ENCODE peak calls at places on chromosome 9, in six cellular contexts. One of them, this sample, is unnamed.

GRCh38 chr9:115207003-115207837 is 89.3 kb upstream of the TNC start:
- DNase-seq in AG04450: no peak
- DNase-seq in T47D: no peak
- DNase-seq in RPMI7951: peak; percentile 86
- DNase-seq in AG08395: peak; percentile 31
- DNase-seq in posterior vena cava: no peak
- DNase-seq in this sample: no peak

GRCh38 chr9:36855443-36856315 is 178.4 kb downstream of the PAX5 start:
- DNase-seq in AG04450: no peak
- DNase-seq in T47D: peak; percentile 26
- DNase-seq in RPMI7951: peak; percentile 33
- DNase-seq in AG08395: no peak
- DNase-seq in posterior vena cava: no peak
- DNase-seq in this sample: no peak

GRCh38 chr9:21153688-21154608 is 12.3 kb upstream of the IFNW1 start:
- DNase-seq in AG04450: no peak
- DNase-seq in T47D: no peak
- DNase-seq in RPMI7951: peak; percentile 39
- DNase-seq in AG08395: no peak
- DNase-seq in posterior vena cava: no peak
- DNase-seq in this sample: no peak

GRCh38 chr9:129164246-129164930 is 13.7 kb downstream of the IER5L start:
- DNase-seq in AG04450: no peak
- DNase-seq in T47D: no peak
- DNase-seq in RPMI7951: peak; percentile 47
- DNase-seq in AG08395: peak; percentile 40
- DNase-seq in posterior vena cava: no peak
- DNase-seq in this sample: no peak

GRCh38 chr9:115069302-115069701 is 48.7 kb downstream of the TNC start:
- DNase-seq in AG04450: no peak
- DNase-seq in T47D: no peak
- DNase-seq in RPMI7951: no peak
- DNase-seq in AG08395: no peak
- DNase-seq in posterior vena cava: no peak
- DNase-seq in this sample: no peak

GRCh38 chr9:82805027-82805426 is 257.9 kb downstream of the RASEF start:
- DNase-seq in AG04450: no peak
- DNase-seq in T47D: no peak
- DNase-seq in RPMI7951: no peak
- DNase-seq in AG08395: no peak
- DNase-seq in posterior vena cava: no peak
- DNase-seq in this sample: no peak

GRCh38 chr9:93958875-93959682 is 3.9 kb upstream of the BARX1 start:
- DNase-seq in AG04450: no peak
- DNase-seq in T47D: no peak
- DNase-seq in RPMI7951: no peak
- DNase-seq in AG08395: peak; percentile 51
- DNase-seq in posterior vena cava: peak; percentile 83
- DNase-seq in this sample: no peak

GRCh38 chr9:104748359-104749031 is 1.0 kb downstream of the NIPSNAP3A start:
- DNase-seq in AG04450: no peak
- DNase-seq in T47D: no peak
- DNase-seq in RPMI7951: peak; percentile 37
- DNase-seq in AG08395: peak; percentile 55
- DNase-seq in posterior vena cava: no peak
- DNase-seq in this sample: no peak

GRCh38 chr9:20569525-20569924 is 52.8 kb downstream of the MLLT3 start:
- DNase-seq in AG04450: no peak
- DNase-seq in T47D: peak; percentile 17
- DNase-seq in RPMI7951: no peak
- DNase-seq in AG08395: no peak
- DNase-seq in posterior vena cava: no peak
- DNase-seq in this sample: no peak

GRCh38 chr9:87883990-87884389 is 1.3 kb downstream of the SPATA31E1 start:
- DNase-seq in AG04450: no peak
- DNase-seq in T47D: no peak
- DNase-seq in RPMI7951: no peak
- DNase-seq in AG08395: no peak
- DNase-seq in posterior vena cava: peak; percentile 74
- DNase-seq in this sample: no peak

GRCh38 chr9:13139641-13140171 is 139.8 kb downstream of the MPDZ start:
- DNase-seq in AG04450: peak; percentile 64
- DNase-seq in T47D: no peak
- DNase-seq in RPMI7951: peak; percentile 66
- DNase-seq in AG08395: peak; percentile 64
- DNase-seq in posterior vena cava: no peak
- DNase-seq in this sample: peak; percentile 67

GRCh38 chr9:93910598-93910997 is 44.6 kb downstream of the BARX1 start:
- DNase-seq in AG04450: no peak
- DNase-seq in T47D: no peak
- DNase-seq in RPMI7951: no peak
- DNase-seq in AG08395: no peak
- DNase-seq in posterior vena cava: no peak
- DNase-seq in this sample: no peak

GRCh38 chr9:137294091-137294683 is 7.9 kb downstream of the NRARP start:
- DNase-seq in AG04450: no peak
- DNase-seq in T47D: peak; percentile 98
- DNase-seq in RPMI7951: peak; percentile 47
- DNase-seq in AG08395: no peak
- DNase-seq in posterior vena cava: no peak
- DNase-seq in this sample: no peak

GRCh38 chr9:133686642-133687575 is 50.7 kb downstream of the DBH start:
- DNase-seq in AG04450: no peak
- DNase-seq in T47D: no peak
- DNase-seq in RPMI7951: no peak
- DNase-seq in AG08395: no peak
- DNase-seq in posterior vena cava: peak; percentile 71
- DNase-seq in this sample: no peak

GRCh38 chr9:120966005-120966369 is 39.4 kb upstream of the TRAF1 start:
- DNase-seq in AG04450: no peak
- DNase-seq in T47D: no peak
- DNase-seq in RPMI7951: no peak
- DNase-seq in AG08395: no peak
- DNase-seq in posterior vena cava: no peak
- DNase-seq in this sample: no peak

GRCh38 chr9:117644607-117645244 is 59.5 kb upstream of the TLR4 start:
- DNase-seq in AG04450: peak; percentile 6
- DNase-seq in T47D: peak; percentile 39
- DNase-seq in RPMI7951: peak; percentile 51
- DNase-seq in AG08395: peak; percentile 69
- DNase-seq in posterior vena cava: peak; percentile 88
- DNase-seq in this sample: no peak

GRCh38 chr9:130766031-130766903 is 68.8 kb upstream of the ABL1 start:
- DNase-seq in AG04450: no peak
- DNase-seq in T47D: no peak
- DNase-seq in RPMI7951: peak; percentile 74
- DNase-seq in AG08395: no peak
- DNase-seq in posterior vena cava: no peak
- DNase-seq in this sample: no peak

GRCh38 chr9:126637002-126637849 is 23.5 kb downstream of the LMX1B start:
- DNase-seq in AG04450: no peak
- DNase-seq in T47D: no peak
- DNase-seq in RPMI7951: no peak
- DNase-seq in AG08395: no peak
- DNase-seq in posterior vena cava: no peak
- DNase-seq in this sample: no peak

GRCh38 chr9:136703231-136703870 is 9.0 kb upstream of the DIPK1B start:
- DNase-seq in AG04450: no peak
- DNase-seq in T47D: no peak
- DNase-seq in RPMI7951: no peak
- DNase-seq in AG08395: no peak
- DNase-seq in posterior vena cava: no peak
- DNase-seq in this sample: no peak

GRCh38 chr9:82346040-82346439 is 357.5 kb downstream of the SPATA31D1 start:
- DNase-seq in AG04450: no peak
- DNase-seq in T47D: no peak
- DNase-seq in RPMI7951: no peak
- DNase-seq in AG08395: no peak
- DNase-seq in posterior vena cava: no peak
- DNase-seq in this sample: no peak

GRCh38 chr9:10479172-10479571 is 133.6 kb downstream of the PTPRD start:
- DNase-seq in AG04450: no peak
- DNase-seq in T47D: no peak
- DNase-seq in RPMI7951: peak; percentile 1
- DNase-seq in AG08395: no peak
- DNase-seq in posterior vena cava: no peak
- DNase-seq in this sample: no peak

GRCh38 chr9:70747335-70747734 is 332.9 kb upstream of the KLF9 start:
- DNase-seq in AG04450: no peak
- DNase-seq in T47D: no peak
- DNase-seq in RPMI7951: no peak
- DNase-seq in AG08395: peak; percentile 11
- DNase-seq in posterior vena cava: no peak
- DNase-seq in this sample: peak; percentile 44

GRCh38 chr9:2655411-2655901 is 33.9 kb downstream of the VLDLR start:
- DNase-seq in AG04450: peak; percentile 63
- DNase-seq in T47D: no peak
- DNase-seq in RPMI7951: peak; percentile 85
- DNase-seq in AG08395: peak; percentile 89
- DNase-seq in posterior vena cava: no peak
- DNase-seq in this sample: peak; percentile 72

GRCh38 chr9:107946364-107947137 is 457.0 kb upstream of the KLF4 start:
- DNase-seq in AG04450: no peak
- DNase-seq in T47D: no peak
- DNase-seq in RPMI7951: no peak
- DNase-seq in AG08395: no peak
- DNase-seq in posterior vena cava: no peak
- DNase-seq in this sample: no peak

GRCh38 chr9:23702311-23702922 is 123.6 kb downstream of the ELAVL2 start:
- DNase-seq in AG04450: no peak
- DNase-seq in T47D: no peak
- DNase-seq in RPMI7951: no peak
- DNase-seq in AG08395: no peak
- DNase-seq in posterior vena cava: no peak
- DNase-seq in this sample: no peak

GRCh38 chr9:35350827-35351549 is 138.9 kb upstream of the RUSC2 start:
- DNase-seq in AG04450: peak; percentile 78
- DNase-seq in T47D: no peak
- DNase-seq in RPMI7951: peak; percentile 22
- DNase-seq in AG08395: no peak
- DNase-seq in posterior vena cava: no peak
- DNase-seq in this sample: peak; percentile 52

GRCh38 chr9:84620338-84620737 is 49.2 kb upstream of the NTRK2 start:
- DNase-seq in AG04450: no peak
- DNase-seq in T47D: no peak
- DNase-seq in RPMI7951: no peak
- DNase-seq in AG08395: no peak
- DNase-seq in posterior vena cava: no peak
- DNase-seq in this sample: no peak

GRCh38 chr9:124696101-124696500 is 75.0 kb downstream of the NR6A1 start:
- DNase-seq in AG04450: no peak
- DNase-seq in T47D: no peak
- DNase-seq in RPMI7951: peak; percentile 67
- DNase-seq in AG08395: peak; percentile 27
- DNase-seq in posterior vena cava: no peak
- DNase-seq in this sample: no peak

GRCh38 chr9:130284249-130284625 is 18.7 kb downstream of the HMCN2 start:
- DNase-seq in AG04450: no peak
- DNase-seq in T47D: no peak
- DNase-seq in RPMI7951: no peak
- DNase-seq in AG08395: no peak
- DNase-seq in posterior vena cava: peak; percentile 49
- DNase-seq in this sample: no peak

GRCh38 chr9:121266906-121267650 is 884 bp upstream of the GSN start:
- DNase-seq in AG04450: no peak
- DNase-seq in T47D: no peak
- DNase-seq in RPMI7951: no peak
- DNase-seq in AG08395: no peak
- DNase-seq in posterior vena cava: no peak
- DNase-seq in this sample: no peak

GRCh38 chr9:71630371-71630770 is 137.9 kb downstream of the CEMIP2 start:
- DNase-seq in AG04450: no peak
- DNase-seq in T47D: no peak
- DNase-seq in RPMI7951: no peak
- DNase-seq in AG08395: no peak
- DNase-seq in posterior vena cava: no peak
- DNase-seq in this sample: no peak

GRCh38 chr9:129803679-129804065 is 688 bp downstream of the TOR1B start:
- DNase-seq in AG04450: no peak
- DNase-seq in T47D: no peak
- DNase-seq in RPMI7951: no peak
- DNase-seq in AG08395: no peak
- DNase-seq in posterior vena cava: no peak
- DNase-seq in this sample: no peak

GRCh38 chr9:114560956-114561355 is 26.6 kb upstream of the ATP6V1G1 start:
- DNase-seq in AG04450: no peak
- DNase-seq in T47D: no peak
- DNase-seq in RPMI7951: peak; percentile 37
- DNase-seq in AG08395: no peak
- DNase-seq in posterior vena cava: no peak
- DNase-seq in this sample: no peak

GRCh38 chr9:137012694-137013570 is 15.1 kb downstream of the ABCA2 start:
- DNase-seq in AG04450: no peak
- DNase-seq in T47D: no peak
- DNase-seq in RPMI7951: no peak
- DNase-seq in AG08395: no peak
- DNase-seq in posterior vena cava: no peak
- DNase-seq in this sample: no peak

GRCh38 chr9:81588148-81588874 is 101.0 kb downstream of the TLE1 start:
- DNase-seq in AG04450: peak; percentile 21
- DNase-seq in T47D: peak; percentile 60
- DNase-seq in RPMI7951: no peak
- DNase-seq in AG08395: peak; percentile 50
- DNase-seq in posterior vena cava: no peak
- DNase-seq in this sample: no peak

GRCh38 chr9:136853596-136854112 is 1.5 kb downstream of the MAMDC4 start:
- DNase-seq in AG04450: no peak
- DNase-seq in T47D: no peak
- DNase-seq in RPMI7951: no peak
- DNase-seq in AG08395: no peak
- DNase-seq in posterior vena cava: no peak
- DNase-seq in this sample: no peak

GRCh38 chr9:104863180-104863883 is 64.6 kb downstream of the ABCA1 start:
- DNase-seq in AG04450: peak; percentile 78
- DNase-seq in T47D: peak; percentile 98
- DNase-seq in RPMI7951: peak; percentile 87
- DNase-seq in AG08395: peak; percentile 73
- DNase-seq in posterior vena cava: peak; percentile 64
- DNase-seq in this sample: no peak

GRCh38 chr9:99181621-99182020 is 40.1 kb downstream of the ALG2 start:
- DNase-seq in AG04450: peak; percentile 16
- DNase-seq in T47D: no peak
- DNase-seq in RPMI7951: peak; percentile 80
- DNase-seq in AG08395: no peak
- DNase-seq in posterior vena cava: no peak
- DNase-seq in this sample: no peak

This sample was measured in AG04449.